ENCODE peak calls at places on chromosomes 12 and 14, in eight cellular contexts. One of them, this sample, is unnamed.

GRCh38 chr14:100078997-100079561 is 13.9 kb downstream of the EVL start:
- DNase-seq in H9: peak
- DNase-seq in mucosa of gallbladder: no peak
- DNase-seq in Ammon's horn: peak
- DNase-seq in immature natural killer cell: peak
- DNase-seq in GM23338: peak
- DNase-seq in AG09309: peak
- DNase-seq in A549: no peak
- DNase-seq in this sample: peak

GRCh38 chr12:111430418-111431353 is 25.0 kb downstream of the SH2B3 start:
- DNase-seq in H9: no peak
- DNase-seq in mucosa of gallbladder: no peak
- DNase-seq in Ammon's horn: no peak
- DNase-seq in immature natural killer cell: peak
- DNase-seq in GM23338: no peak
- DNase-seq in AG09309: no peak
- DNase-seq in A549: no peak
- DNase-seq in this sample: no peak

GRCh38 chr12:42761601-42762350 is 172.2 kb upstream of the PRICKLE1 start:
- DNase-seq in H9: no peak
- DNase-seq in mucosa of gallbladder: no peak
- DNase-seq in Ammon's horn: no peak
- DNase-seq in immature natural killer cell: no peak
- DNase-seq in GM23338: no peak
- DNase-seq in AG09309: peak
- DNase-seq in A549: no peak
- DNase-seq in this sample: peak

GRCh38 chr12:18849761-18850160 is 111.8 kb downstream of the CAPZA3 start:
- DNase-seq in H9: no peak
- DNase-seq in mucosa of gallbladder: no peak
- DNase-seq in Ammon's horn: no peak
- DNase-seq in immature natural killer cell: no peak
- DNase-seq in GM23338: no peak
- DNase-seq in AG09309: no peak
- DNase-seq in A549: no peak
- DNase-seq in this sample: peak

GRCh38 chr12:129258781-129259318 is 405.6 kb downstream of the GLT1D1 start:
- DNase-seq in H9: no peak
- DNase-seq in mucosa of gallbladder: no peak
- DNase-seq in Ammon's horn: no peak
- DNase-seq in immature natural killer cell: no peak
- DNase-seq in GM23338: no peak
- DNase-seq in AG09309: no peak
- DNase-seq in A549: no peak
- DNase-seq in this sample: peak

GRCh38 chr12:92121826-92122225 is 23.8 kb downstream of the BTG1 start:
- DNase-seq in H9: no peak
- DNase-seq in mucosa of gallbladder: no peak
- DNase-seq in Ammon's horn: no peak
- DNase-seq in immature natural killer cell: no peak
- DNase-seq in GM23338: no peak
- DNase-seq in AG09309: no peak
- DNase-seq in A549: no peak
- DNase-seq in this sample: no peak

GRCh38 chr14:60514378-60515243 is 5.7 kb downstream of the SIX6 start:
- DNase-seq in H9: peak
- DNase-seq in mucosa of gallbladder: no peak
- DNase-seq in Ammon's horn: no peak
- DNase-seq in immature natural killer cell: no peak
- DNase-seq in GM23338: peak
- DNase-seq in AG09309: no peak
- DNase-seq in A549: peak
- DNase-seq in this sample: peak

GRCh38 chr12:1590083-1590979 is 4.0 kb downstream of the FBXL14 start:
- DNase-seq in H9: peak
- DNase-seq in mucosa of gallbladder: no peak
- DNase-seq in Ammon's horn: peak
- DNase-seq in immature natural killer cell: no peak
- DNase-seq in GM23338: peak
- DNase-seq in AG09309: no peak
- DNase-seq in A549: no peak
- DNase-seq in this sample: peak

GRCh38 chr12:10967409-10967808 is 19.3 kb downstream of the TAS2R50 start:
- DNase-seq in H9: no peak
- DNase-seq in mucosa of gallbladder: no peak
- DNase-seq in Ammon's horn: no peak
- DNase-seq in immature natural killer cell: no peak
- DNase-seq in GM23338: no peak
- DNase-seq in AG09309: peak
- DNase-seq in A549: no peak
- DNase-seq in this sample: peak

GRCh38 chr14:35140718-35141581 is 18.6 kb downstream of the PRORP start:
- DNase-seq in H9: no peak
- DNase-seq in mucosa of gallbladder: no peak
- DNase-seq in Ammon's horn: no peak
- DNase-seq in immature natural killer cell: peak
- DNase-seq in GM23338: peak
- DNase-seq in AG09309: no peak
- DNase-seq in A549: no peak
- DNase-seq in this sample: no peak

GRCh38 chr12:116473416-116473815 is 85.8 kb upstream of the MAP1LC3B2 start:
- DNase-seq in H9: no peak
- DNase-seq in mucosa of gallbladder: no peak
- DNase-seq in Ammon's horn: no peak
- DNase-seq in immature natural killer cell: no peak
- DNase-seq in GM23338: no peak
- DNase-seq in AG09309: no peak
- DNase-seq in A549: no peak
- DNase-seq in this sample: no peak

GRCh38 chr14:65948302-65948701 is 535.8 kb downstream of the FUT8 start:
- DNase-seq in H9: no peak
- DNase-seq in mucosa of gallbladder: no peak
- DNase-seq in Ammon's horn: no peak
- DNase-seq in immature natural killer cell: no peak
- DNase-seq in GM23338: peak
- DNase-seq in AG09309: no peak
- DNase-seq in A549: no peak
- DNase-seq in this sample: no peak

GRCh38 chr14:63874223-63874622 is 21.4 kb downstream of the SYNE2 start:
- DNase-seq in H9: no peak
- DNase-seq in mucosa of gallbladder: no peak
- DNase-seq in Ammon's horn: no peak
- DNase-seq in immature natural killer cell: no peak
- DNase-seq in GM23338: no peak
- DNase-seq in AG09309: no peak
- DNase-seq in A549: no peak
- DNase-seq in this sample: no peak